ENCODE peak calls at places on chromosomes 13 and 19, in eight cellular contexts. D is HepG2, K is heart left ventricle, A is K562, G is gastrocnemius medialis, B is body of pancreas, V is lower leg skin, Z is suprapubic skin. U is an unnamed sample.

GRCh38 chr19:16516923-16517610 is 20.9 kb downstream of the C19orf44 start:
- DNase-seq in D (no peak), Z (no peak), B (no peak), K (no peak), V (no peak), A (no peak), G (no peak), U (no peak)

GRCh38 chr13:109840201-109840892 is 54.0 kb upstream of the IRS2 start:
- DNase-seq in G (no peak), K (no peak), V (no peak), D (no peak), Z (no peak), B (no peak), A (no peak), U (no peak)

GRCh38 chr19:2887391-2887914 is 13.3 kb upstream of the ZNF57 start:
- DNase-seq in G (no peak), K (no peak), V (no peak), D (peak), A (peak), Z (no peak), B (no peak), U (peak)

GRCh38 chr13:48578516-48579166 is 45.8 kb upstream of the RCBTB2 start:
- DNase-seq in G (no peak), Z (no peak), D (no peak), K (no peak), B (no peak), V (no peak), A (no peak), U (no peak)

GRCh38 chr13:99258210-99258860 is at the start of gene GPR18:
- DNase-seq in B (no peak), V (no peak), K (no peak), G (no peak), Z (no peak), A (no peak), D (no peak), U (no peak)

GRCh38 chr19:869245-870177 is 10.0 kb downstream of the CFD start:
- DNase-seq in G (peak), V (peak), A (no peak), B (no peak), Z (no peak), D (no peak), K (peak), U (no peak)

GRCh38 chr13:94061316-94061715 is 418.2 kb downstream of the DCT start:
- DNase-seq in K (no peak), V (no peak), D (no peak), G (no peak), Z (no peak), A (no peak), B (no peak), U (no peak)

GRCh38 chr19:18418034-18418724 is 1.0 kb upstream of the SSBP4 start:
- DNase-seq in A (no peak), G (no peak), V (no peak), Z (peak), K (peak), D (no peak), B (peak), U (no peak)

GRCh38 chr19:58569191-58569942 is 3.8 kb downstream of the MZF1 start:
- DNase-seq in G (peak), V (no peak), A (no peak), D (no peak), Z (peak), K (no peak), B (peak), U (no peak)

GRCh38 chr19:54190942-54191670 is at the start of gene TSEN34:
- DNase-seq in A (peak), B (peak), V (peak), K (peak), G (no peak), Z (no peak), D (peak), U (peak)
- TF ChIP-seq POLR2A in A (peak), B (peak), V (no peak), K (peak), G (peak), Z (peak), D (peak), U (peak)

GRCh38 chr13:60282708-60283107 is 114.3 kb upstream of the TDRD3 start:
- DNase-seq in B (no peak), D (no peak), K (no peak), A (no peak), G (no peak), V (no peak), Z (no peak), U (no peak)

GRCh38 chr13:60286707-60287106 is 110.3 kb upstream of the TDRD3 start:
- DNase-seq in A (no peak), K (no peak), V (no peak), G (no peak), D (no peak), B (no peak), Z (no peak), U (no peak)

GRCh38 chr13:60288569-60288968 is 108.5 kb upstream of the TDRD3 start:
- DNase-seq in D (no peak), A (no peak), V (no peak), G (no peak), K (no peak), Z (no peak), B (no peak), U (no peak)
- TF ChIP-seq POLR2A in D (no peak), A (no peak), V (no peak), G (no peak), K (no peak), Z (no peak), B (no peak), U (no peak)

DNA sequence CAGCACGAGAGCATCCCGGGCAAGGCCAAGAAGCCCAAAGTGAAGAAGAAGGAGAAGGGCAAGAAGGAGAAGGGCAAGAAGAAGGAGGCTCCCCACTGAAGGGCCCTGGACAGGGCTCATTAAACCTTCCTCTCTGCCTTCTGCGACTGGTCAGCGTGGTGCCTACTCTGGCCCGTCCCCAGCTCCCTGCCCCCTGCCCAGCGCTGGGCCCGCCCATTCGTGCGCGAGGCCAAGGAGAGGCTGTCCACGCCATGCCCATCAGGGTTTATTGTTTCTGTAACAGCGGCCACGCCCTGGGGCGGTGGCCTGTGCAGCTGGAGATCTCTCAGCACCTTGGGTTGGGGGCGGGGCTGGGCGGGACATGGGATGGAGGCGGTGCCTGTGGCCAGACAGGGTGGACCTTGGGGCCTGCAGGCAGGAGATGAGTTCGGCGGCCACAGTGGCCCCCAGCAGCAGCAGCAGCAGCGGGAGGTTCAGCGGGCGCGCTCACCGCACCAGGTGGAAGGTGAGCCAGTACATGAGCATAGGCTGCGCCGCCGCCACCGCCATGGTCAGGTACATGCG is 897 bp downstream of the C19orf33 start:
- DNase-seq in G (no peak), B (peak), K (peak), Z (no peak), A (peak), D (peak), V (no peak), U (peak)
- TF ChIP-seq POLR2A in G (no peak), B (peak), K (peak), Z (no peak), A (peak), D (peak), V (no peak), U (no peak)

GRCh38 chr19:35248310-35249145 is at the start of gene LSR:
- DNase-seq in K (no peak), V (peak), G (no peak), D (peak), A (peak), Z (no peak), B (peak), U (no peak)
- TF ChIP-seq POLR2A in K (no peak), V (no peak), G (no peak), D (peak), A (peak), Z (peak), B (peak), U (no peak)

GRCh38 chr13:38590796-38591507 is 95.9 kb upstream of the FREM2 start:
- DNase-seq in B (no peak), G (no peak), V (no peak), D (no peak), K (no peak), A (no peak), Z (no peak), U (no peak)
- TF ChIP-seq POLR2A in B (no peak), G (no peak), V (no peak), D (no peak), K (no peak), A (no peak), Z (no peak), U (no peak)

DNA sequence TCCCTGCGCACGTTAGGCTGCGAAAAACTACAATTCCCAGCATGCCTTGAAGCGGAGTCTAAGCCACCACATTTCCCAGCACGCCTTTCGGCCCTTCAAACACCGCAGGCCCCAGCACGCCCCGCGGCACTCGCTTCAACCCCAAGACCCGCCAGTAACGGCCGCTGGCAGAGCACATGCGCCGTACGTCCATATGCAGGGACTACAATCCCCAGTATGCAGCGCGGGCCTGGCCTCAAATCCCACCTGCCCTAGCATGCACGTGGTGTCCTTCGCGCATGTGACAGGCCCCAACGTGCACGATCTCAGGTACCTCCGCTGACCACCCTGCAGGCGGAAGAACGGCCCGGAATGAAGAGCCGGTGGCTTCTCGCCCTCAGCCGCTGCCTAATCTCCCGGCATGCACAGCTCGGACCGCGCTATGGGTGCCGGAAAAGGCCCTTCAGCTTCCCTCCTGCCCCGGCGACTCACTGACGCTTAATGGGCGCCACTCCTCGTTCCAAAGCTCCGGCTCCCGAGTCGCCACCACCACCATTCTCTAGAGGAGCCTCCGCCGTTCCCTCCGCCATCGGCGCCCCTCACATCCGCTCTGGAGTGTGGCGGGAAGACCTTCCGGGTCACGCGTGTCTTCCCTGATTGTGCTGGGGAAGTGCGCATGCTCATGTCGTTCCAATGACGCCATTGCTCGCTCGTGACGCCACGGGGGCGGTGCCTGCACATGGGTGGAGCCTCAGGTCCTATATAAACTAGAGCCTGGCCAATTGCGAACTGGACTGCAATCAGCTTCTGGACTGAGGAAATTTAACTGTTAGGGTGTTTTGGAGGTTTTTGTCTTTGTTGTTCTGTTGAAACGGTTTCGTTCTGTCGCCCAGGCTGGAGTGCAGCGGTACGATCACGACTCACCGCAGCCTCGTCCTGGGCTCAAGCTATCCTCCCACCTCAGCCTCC is at the start of gene DUS3L:
- DNase-seq in B (peak), Z (peak), G (peak), D (peak), K (peak), V (peak), A (peak), U (peak)
- TF ChIP-seq POLR2A in B (peak), Z (peak), G (peak), D (peak), K (peak), V (no peak), A (peak), U (peak)

GRCh38 chr19:45528744-45529453 is 21.6 kb downstream of the VASP start:
- DNase-seq in B (peak), A (peak), D (no peak), V (no peak), Z (no peak), G (no peak), K (peak), U (no peak)
- TF ChIP-seq POLR2A in B (no peak), A (no peak), D (peak), V (no peak), Z (no peak), G (no peak), K (no peak), U (no peak)

GRCh38 chr19:38707512-38708114 is 36.7 kb downstream of the CAPN12 start:
- DNase-seq in Z (no peak), G (no peak), A (no peak), B (peak), V (no peak), K (peak), D (peak), U (no peak)
- TF ChIP-seq POLR2A in Z (no peak), G (no peak), A (no peak), B (no peak), V (no peak), K (no peak), D (peak), U (no peak)